ENCODE peak calls at places on chromosomes 1 and 21, in four cellular contexts. A, B, V and M are unnamed samples.

GRCh38 chr1:55212349-55213028 is 2.7 kb downstream of the USP24 start:
- DNase-seq in A (no peak), V (no peak), B (no peak), M (no peak)

GRCh38 chr1:155052412-155053400 is 1.6 kb downstream of the ADAM15 start:
- DNase-seq in A (peak), B (no peak), V (no peak), M (no peak)

GRCh38 chr1:227532019-227532619 is 31.2 kb upstream of the ZNF678 start:
- DNase-seq in A (no peak), B (no peak), V (no peak), M (no peak)

GRCh38 chr1:243748706-243749283 is 101.2 kb downstream of the AKT3 start:
- DNase-seq in A (peak), B (peak), V (peak), M (no peak)

GRCh38 chr21:45987121-45987711 is 5.6 kb downstream of the COL6A1 start:
- DNase-seq in A (no peak), B (no peak), V (no peak), M (peak)

GRCh38 chr1:41672173-41672572 is 187.7 kb upstream of the EDN2 start:
- DNase-seq in V (no peak), A (no peak), B (no peak), M (no peak)

GRCh38 chr1:215543191-215543606 is 23.9 kb upstream of the KCTD3 start:
- DNase-seq in V (peak), A (no peak), B (peak), M (no peak)

GRCh38 chr1:192260076-192260475 is 56.7 kb upstream of the RGS21 start:
- DNase-seq in V (no peak), A (no peak), B (no peak), M (no peak)

GRCh38 chr1:26468911-26469310 is 3.3 kb upstream of the HMGN2 start:
- DNase-seq in A (no peak), V (no peak), B (no peak), M (no peak)

GRCh38 chr1:21084111-21084510 is 92.6 kb downstream of the EIF4G3 start:
- DNase-seq in A (no peak), V (no peak), B (no peak), M (no peak)

GRCh38 chr1:174996474-174996873 is 3.3 kb upstream of the CACYBP start:
- DNase-seq in B (no peak), V (no peak), A (no peak), M (no peak)

GRCh38 chr1:2115922-2116341 is 65.7 kb downstream of the PRKCZ start:
- DNase-seq in B (no peak), A (no peak), V (no peak), M (peak)

GRCh38 chr1:19858894-19859293 is 23.3 kb upstream of the OTUD3 start:
- DNase-seq in V (no peak), A (no peak), B (no peak), M (no peak)

GRCh38 chr1:24191860-24192259 is 4.8 kb upstream of the IFNLR1 start:
- DNase-seq in A (no peak), V (no peak), B (no peak), M (no peak)

GRCh38 chr1:201456499-201457309 is 12.3 kb downstream of the PHLDA3 start:
- DNase-seq in A (peak), V (peak), B (no peak), M (no peak)

GRCh38 chr1:33241866-33242265 is 14.4 kb upstream of the ZNF362 start:
- DNase-seq in V (no peak), A (no peak), B (no peak), M (no peak)

GRCh38 chr1:231676487-231676886 is 49.9 kb downstream of the DISC1 start:
- DNase-seq in A (no peak), V (no peak), B (no peak), M (no peak)

GRCh38 chr1:237070519-237070918 is 28.5 kb downstream of the RYR2 start:
- DNase-seq in B (no peak), V (no peak), A (no peak), M (no peak)

GRCh38 chr1:237071641-237072420 is 29.8 kb downstream of the RYR2 start:
- DNase-seq in V (no peak), A (no peak), B (no peak), M (no peak)

GRCh38 chr1:237074371-237075117 is 32.6 kb downstream of the RYR2 start:
- DNase-seq in A (no peak), V (no peak), B (no peak), M (no peak)
- TF ChIP-seq CREB1 in A (no peak), V (no peak), B (no peak), M (no peak)

GRCh38 chr21:42724226-42724920 is 71.0 kb downstream of the PDE9A start:
- DNase-seq in V (peak), A (no peak), B (no peak), M (no peak)
- TF ChIP-seq USF2 in V (no peak), A (no peak), B (no peak), M (no peak)

GRCh38 chr1:156372876-156373275 is 3.9 kb downstream of the RHBG start:
- DNase-seq in B (no peak), V (no peak), A (no peak), M (no peak)
- TF ChIP-seq CREM in B (no peak), V (no peak), A (no peak), M (no peak)

GRCh38 chr1:157497987-157498781 is 54.1 kb downstream of the FCRL5 start:
- DNase-seq in V (no peak), B (no peak), A (no peak), M (no peak)
- TF ChIP-seq CREB1 in V (no peak), B (no peak), A (no peak), M (no peak)

DNA sequence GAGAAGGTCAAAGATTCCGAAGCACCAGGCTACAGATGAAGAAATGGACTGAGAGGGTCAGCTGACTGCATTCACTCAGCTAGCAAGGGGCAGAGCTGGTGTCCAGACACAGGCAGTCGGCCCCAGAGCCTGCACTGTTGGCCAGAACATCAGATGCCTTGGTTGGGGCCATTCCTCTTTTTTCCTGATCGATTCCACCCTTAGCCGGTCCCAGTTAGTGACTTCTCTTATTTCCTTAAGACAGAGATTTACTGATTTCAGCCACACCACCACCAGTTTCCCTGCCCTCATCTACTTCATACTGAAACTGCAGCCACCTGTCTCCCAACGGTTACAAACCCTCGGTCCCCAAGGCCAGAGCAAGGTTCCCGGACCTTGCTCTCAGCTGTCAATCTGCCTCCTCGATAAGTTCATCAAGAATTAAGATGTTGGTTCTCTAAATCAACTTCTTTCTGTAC is 11.5 kb downstream of the CD58 start:
- DNase-seq in V (no peak), A (no peak), B (no peak), M (no peak)
- TF ChIP-seq USF2 in V (no peak), A (no peak), B (no peak), M (no peak)

DNA sequence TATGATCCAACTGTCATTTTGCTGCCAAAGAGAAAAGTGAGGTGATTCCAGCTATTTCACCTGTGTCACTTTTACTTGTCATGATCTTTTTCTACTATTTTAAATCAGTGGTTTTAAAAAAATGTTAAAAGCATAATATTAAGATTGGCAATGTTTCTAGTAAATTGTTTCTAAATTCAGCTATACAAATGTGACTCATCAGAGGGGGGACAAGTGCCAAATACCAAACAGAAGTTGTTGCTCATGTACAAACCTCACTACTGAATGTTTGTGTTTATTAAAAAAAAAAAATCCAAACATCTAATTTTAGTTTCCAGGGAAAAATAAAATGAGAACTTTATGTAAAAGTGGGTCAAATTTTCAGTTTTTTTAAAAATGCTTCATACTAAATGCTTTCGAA is 346.2 kb upstream of the SNX7 start:
- DNase-seq in B (no peak), A (no peak), V (no peak), M (no peak)
- TF ChIP-seq CREM in B (no peak), A (no peak), V (no peak), M (no peak)

GRCh38 chr1:12760256-12760795 is 13.2 kb upstream of the PRAMEF12 start:
- DNase-seq in V (peak), B (no peak), A (peak), M (peak)
- TF ChIP-seq CREB1 in V (no peak), B (no peak), A (no peak), M (no peak)

DNA sequence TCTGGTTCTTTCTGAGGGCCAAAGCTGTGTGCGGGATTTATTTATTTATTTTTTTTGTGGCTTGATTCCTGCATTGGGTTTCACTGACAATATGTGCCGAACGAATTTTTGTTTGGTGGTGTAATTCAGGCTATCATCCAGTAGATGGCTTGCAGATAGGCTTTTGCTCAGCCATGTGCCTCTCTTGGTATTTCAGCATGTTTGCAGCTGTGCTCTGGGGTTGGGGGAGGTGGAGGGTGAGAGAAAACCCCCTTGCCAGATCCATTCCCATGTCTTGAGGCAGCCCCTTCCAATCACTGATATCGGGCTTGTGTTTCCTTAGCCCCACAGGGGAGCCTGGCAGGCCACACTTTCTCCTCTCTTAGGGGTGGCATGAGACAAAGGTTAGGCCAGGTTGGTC is 302.4 kb downstream of the PTGER3 start:
- DNase-seq in V (peak), A (no peak), B (no peak), M (peak)
- TF ChIP-seq USF2 in V (no peak), A (no peak), B (no peak), M (no peak)